ENCODE peak calls at places on chromosomes 11 and 22, in four cellular contexts. Q, X, B and S are unnamed samples.

GRCh38 chr11:103384652-103385051 is 275.4 kb downstream of the DYNC2H1 start:
- DNase-seq in Q (peak; percentile 10), X (no peak), B (no peak), S (no peak)

GRCh38 chr22:19265779-19266178 is 25.7 kb downstream of the CLTCL1 start:
- DNase-seq in Q (no peak), X (no peak), B (no peak), S (no peak)

GRCh38 chr11:78645226-78646202 is 70.8 kb upstream of the NARS2 start:
- DNase-seq in Q (peak; percentile 58), X (peak; percentile 73), B (peak; percentile 80), S (peak; percentile 96)

GRCh38 chr11:2674681-2675131 is 25.1 kb downstream of the KCNQ1OT1 start:
- DNase-seq in Q (no peak), X (peak; percentile 22), B (peak; percentile 73), S (no peak)

GRCh38 chr11:13249992-13250391 is 27.6 kb upstream of the BMAL1 start:
- DNase-seq in Q (peak; percentile 14), X (peak; percentile 20), B (no peak), S (peak; percentile 48)

GRCh38 chr11:33039274-33040126 is at the start of gene TCP11L1:
- DNase-seq in Q (peak; percentile 86), X (peak; percentile 96), B (peak; percentile 93), S (peak; percentile 89)

GRCh38 chr11:73245461-73245860 is 26.7 kb upstream of the P2RY6 start:
- DNase-seq in Q (no peak), X (no peak), B (peak; percentile 63), S (no peak)

GRCh38 chr11:108536783-108537182 is 38.6 kb upstream of the POGLUT3 start:
- DNase-seq in Q (no peak), X (no peak), B (no peak), S (no peak)

GRCh38 chr11:23288001-23288783 is 427.9 kb upstream of the CCDC179 start:
- DNase-seq in Q (no peak), X (no peak), B (no peak), S (peak; percentile 81)

GRCh38 chr22:19679476-19680099 is 34.7 kb upstream of the SEPTIN5 start:
- DNase-seq in Q (no peak), X (peak; percentile 53), B (peak; percentile 74), S (peak; percentile 33)

GRCh38 chr11:116615211-116615865 is 157.4 kb downstream of the BUD13 start:
- DNase-seq in Q (no peak), X (no peak), B (no peak), S (no peak)

GRCh38 chr11:121536116-121536515 is 83.3 kb upstream of the SORL1-AS1 start:
- DNase-seq in Q (no peak), X (no peak), B (no peak), S (no peak)

GRCh38 chr22:37896939-37897338 is 9.2 kb upstream of the MICALL1 start:
- DNase-seq in Q (no peak), X (peak; percentile 23), B (no peak), S (no peak)

GRCh38 chr11:1943977-1944376 is 3.2 kb upstream of the MRPL23 start:
- DNase-seq in Q (no peak), X (no peak), B (no peak), S (peak; percentile 44)

GRCh38 chr11:75380716-75381420 is 18.4 kb upstream of the RPS3 start:
- DNase-seq in Q (no peak), X (no peak), B (no peak), S (peak; percentile 41)

GRCh38 chr11:61516675-61517516 is 8.3 kb downstream of the LRRC10B start:
- DNase-seq in Q (peak; percentile 28), X (peak; percentile 87), B (peak; percentile 93), S (peak; percentile 43)

GRCh38 chr22:27223317-27224177 is 566.2 kb downstream of the MIAT start:
- DNase-seq in Q (no peak), X (no peak), B (no peak), S (peak; percentile 3)

GRCh38 chr11:123249354-123249753 is 54.3 kb upstream of the CLMP start:
- DNase-seq in Q (no peak), X (no peak), B (no peak), S (peak; percentile 24)

GRCh38 chr11:18836415-18836814 is 44.8 kb upstream of the PTPN5 start:
- DNase-seq in Q (no peak), X (peak; percentile 60), B (no peak), S (peak; percentile 23)

GRCh38 chr11:125512106-125512505 is 16.0 kb upstream of the FEZ1 start:
- DNase-seq in Q (peak; percentile 44), X (no peak), B (no peak), S (no peak)

GRCh38 chr11:18617688-18618340 is 16.3 kb downstream of the SPTY2D1 start:
- DNase-seq in Q (peak; percentile 15), X (no peak), B (no peak), S (no peak)

GRCh38 chr11:62676698-62677097 is 2.2 kb downstream of the UBXN1 start:
- DNase-seq in Q (no peak), X (no peak), B (no peak), S (no peak)

GRCh38 chr11:133545199-133545709 is 13.0 kb upstream of the OPCML start:
- DNase-seq in Q (no peak), X (no peak), B (no peak), S (no peak)

GRCh38 chr11:118715837-118716260 is 36.4 kb upstream of the TREH start:
- DNase-seq in Q (no peak), X (peak; percentile 38), B (no peak), S (no peak)

GRCh38 chr22:45477366-45478107 is 25.1 kb upstream of the FBLN1 start:
- DNase-seq in Q (no peak), X (no peak), B (no peak), S (no peak)

GRCh38 chr11:133947298-133947905 is 9.4 kb downstream of the IGSF9B start:
- DNase-seq in Q (no peak), X (peak; percentile 91), B (peak; percentile 77), S (peak; percentile 56)

GRCh38 chr22:36465232-36466021 is 16.0 kb downstream of the TXN2 start:
- DNase-seq in Q (no peak), X (no peak), B (no peak), S (peak; percentile 95)

GRCh38 chr11:4664791-4665190 is 21.0 kb downstream of the OR51E1 start:
- DNase-seq in Q (no peak), X (no peak), B (no peak), S (no peak)

GRCh38 chr22:29689872-29690213 is 30.0 kb upstream of the CABP7 start:
- DNase-seq in Q (peak; percentile 22), X (peak; percentile 84), B (peak; percentile 79), S (peak; percentile 35)

GRCh38 chr11:115618428-115618827 is 114.2 kb upstream of the CADM1 start:
- DNase-seq in Q (no peak), X (no peak), B (no peak), S (no peak)

GRCh38 chr11:64742940-64743590 is 877 bp downstream of the RASGRP2 start:
- DNase-seq in Q (peak; percentile 54), X (peak; percentile 70), B (peak; percentile 93), S (peak; percentile 73)
- TF ChIP-seq EZH2phosphoT487 in Q (no peak), X (peak; percentile 31), B (no peak), S (no peak)

GRCh38 chr11:45872513-45873356 is 12.7 kb upstream of the MAPK8IP1 start:
- DNase-seq in Q (no peak), X (peak; percentile 89), B (peak; percentile 88), S (peak; percentile 59)
- TF ChIP-seq EZH2phosphoT487 in Q (no peak), X (no peak), B (no peak), S (no peak)

DNA sequence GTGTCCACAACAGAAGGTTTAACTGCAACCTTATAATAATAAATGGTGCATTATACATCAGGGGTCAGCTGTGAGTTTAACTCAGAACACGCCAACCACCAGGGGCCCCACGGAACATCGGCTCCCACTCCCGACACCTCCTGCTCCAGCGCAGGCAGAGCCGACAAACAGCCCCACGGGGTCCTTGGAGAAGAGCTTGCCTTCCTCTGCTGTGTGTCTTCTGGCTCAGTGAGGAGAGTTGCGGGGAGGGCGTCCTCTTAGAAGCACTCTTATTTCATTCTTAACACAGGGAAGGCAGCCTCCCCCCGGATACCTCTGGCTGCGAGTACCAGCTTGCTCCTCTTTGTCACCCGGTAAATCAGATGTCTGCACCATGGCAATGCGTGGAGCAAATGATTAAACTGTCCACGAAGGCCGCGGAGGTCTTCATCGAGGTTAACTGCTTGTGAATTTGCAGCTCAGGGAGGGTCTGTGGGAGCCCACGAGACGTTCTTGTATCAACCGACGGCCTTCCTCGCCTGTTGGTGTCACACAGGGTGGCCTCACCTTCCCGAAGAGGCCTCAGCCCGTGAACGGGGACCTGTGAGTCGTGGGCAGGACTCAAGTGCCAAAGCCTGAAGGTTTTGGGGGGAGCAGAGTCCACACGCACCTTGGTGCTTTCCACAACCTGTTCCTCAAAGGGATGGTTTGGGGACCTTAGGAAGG is 464.0 kb downstream of the BRD1 start:
- DNase-seq in Q (no peak), X (no peak), B (peak; percentile 6), S (no peak)
- TF ChIP-seq EZH2phosphoT487 in Q (no peak), X (no peak), B (no peak), S (no peak)

GRCh38 chr11:46383974-46384701 is 2.7 kb downstream of the MDK start:
- DNase-seq in Q (no peak), X (no peak), B (no peak), S (peak; percentile 19)

GRCh38 chr11:46386674-46387073 is 4.9 kb downstream of the CHRM4 start:
- DNase-seq in Q (no peak), X (no peak), B (no peak), S (peak; percentile 47)

GRCh38 chr11:46383404-46383758 is 1.9 kb downstream of the MDK start:
- DNase-seq in Q (no peak), X (no peak), B (no peak), S (no peak)

GRCh38 chr11:46386005-46386331 is 4.5 kb downstream of the MDK start:
- DNase-seq in Q (no peak), X (no peak), B (no peak), S (no peak)

GRCh38 chr11:46385169-46386004 is 3.9 kb downstream of the MDK start:
- DNase-seq in Q (no peak), X (no peak), B (no peak), S (no peak)
- TF ChIP-seq EZH2phosphoT487 in Q (no peak), X (no peak), B (no peak), S (no peak)

DNA sequence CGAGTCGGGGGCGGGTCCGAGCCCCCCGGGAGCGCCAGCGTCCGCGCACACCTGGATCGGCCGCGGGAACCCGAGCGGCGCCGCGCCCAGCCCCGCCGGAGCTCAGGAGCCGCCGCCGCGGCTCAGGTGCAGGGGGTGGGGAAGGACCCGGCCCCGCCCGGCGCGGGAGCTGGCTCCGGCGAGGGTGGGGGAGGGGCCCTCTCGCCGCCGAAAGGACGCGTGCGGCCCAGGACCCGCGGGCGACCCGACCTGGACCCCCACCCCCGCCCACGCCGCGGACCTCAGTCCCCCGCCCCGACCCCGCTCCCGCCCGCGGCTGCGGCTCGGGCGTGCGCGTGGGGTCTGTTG is at the start of gene SHANK2:
- DNase-seq in Q (no peak), X (peak; percentile 63), B (peak; percentile 60), S (peak; percentile 74)
- TF ChIP-seq EZH2phosphoT487 in Q (no peak), X (no peak), B (no peak), S (no peak)

GRCh38 chr11:76424379-76424778 is 20.4 kb upstream of the EMSY start:
- DNase-seq in Q (peak; percentile 72), X (no peak), B (no peak), S (no peak)
- TF ChIP-seq EZH2phosphoT487 in Q (no peak), X (no peak), B (no peak), S (no peak)

DNA sequence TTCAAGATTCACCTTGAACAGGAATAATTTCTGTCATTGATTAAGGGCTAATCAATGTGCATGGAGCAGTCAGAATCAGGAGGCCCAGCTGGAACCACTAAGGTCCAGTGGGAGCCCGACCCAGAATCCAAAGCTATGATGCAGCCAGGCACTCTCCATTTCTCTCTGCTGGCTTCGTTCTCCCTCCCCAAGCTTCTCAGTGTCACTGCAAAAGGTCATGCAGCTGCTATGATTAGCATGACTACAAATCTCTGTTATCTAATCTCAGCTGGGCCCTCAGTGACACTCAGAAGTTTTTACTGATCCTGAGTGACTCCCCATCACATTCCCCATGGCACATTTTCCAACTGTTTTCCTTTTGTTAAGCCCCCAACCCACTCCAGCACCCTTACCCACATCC is 31.1 kb upstream of the PRSS23 start:
- DNase-seq in Q (no peak), X (no peak), B (no peak), S (no peak)
- TF ChIP-seq EZH2phosphoT487 in Q (no peak), X (no peak), B (no peak), S (no peak)